ENCODE peak calls at places on chromosome 12, in five cellular contexts. One of them, this sample, is unnamed.

GRCh38 chr12:10214131-10214876 is 1.6 kb downstream of the GABARAPL1 start:
- DNase-seq in fibroblast of mammary gland: peak
- DNase-seq in CD4-positive, alpha-beta memory T cell: peak
- DNase-seq in hepatocyte: peak
- DNase-seq in choroid plexus epithelial cell: peak
- DNase-seq in this sample: no peak

GRCh38 chr12:56801661-56802622 is 38.8 kb downstream of the HSD17B6 start:
- DNase-seq in fibroblast of mammary gland: peak
- DNase-seq in hepatocyte: no peak
- DNase-seq in CD4-positive, alpha-beta memory T cell: no peak
- DNase-seq in choroid plexus epithelial cell: no peak
- DNase-seq in this sample: no peak

GRCh38 chr12:47852096-47852571 is 32.4 kb upstream of the HDAC7 start:
- DNase-seq in choroid plexus epithelial cell: no peak
- DNase-seq in fibroblast of mammary gland: no peak
- DNase-seq in hepatocyte: peak
- DNase-seq in CD4-positive, alpha-beta memory T cell: no peak
- DNase-seq in this sample: no peak

GRCh38 chr12:6977653-6978052 is 6.9 kb downstream of the EMG1 start:
- DNase-seq in fibroblast of mammary gland: no peak
- DNase-seq in CD4-positive, alpha-beta memory T cell: no peak
- DNase-seq in hepatocyte: no peak
- DNase-seq in choroid plexus epithelial cell: no peak
- DNase-seq in this sample: no peak

GRCh38 chr12:57237952-57238853 is 8.7 kb downstream of the SHMT2 start:
- DNase-seq in choroid plexus epithelial cell: no peak
- DNase-seq in hepatocyte: no peak
- DNase-seq in fibroblast of mammary gland: no peak
- DNase-seq in CD4-positive, alpha-beta memory T cell: no peak
- DNase-seq in this sample: no peak

GRCh38 chr12:89212339-89212771 is 139.9 kb downstream of the DUSP6 start:
- DNase-seq in hepatocyte: peak
- DNase-seq in choroid plexus epithelial cell: peak
- DNase-seq in fibroblast of mammary gland: peak
- DNase-seq in CD4-positive, alpha-beta memory T cell: no peak
- DNase-seq in this sample: peak

GRCh38 chr12:123771261-123771660 is 9.2 kb downstream of the DNAH10 start:
- DNase-seq in fibroblast of mammary gland: no peak
- DNase-seq in CD4-positive, alpha-beta memory T cell: no peak
- DNase-seq in choroid plexus epithelial cell: no peak
- DNase-seq in hepatocyte: no peak
- DNase-seq in this sample: no peak

GRCh38 chr12:115070313-115070712 is 386.3 kb upstream of the TBX3 start:
- DNase-seq in fibroblast of mammary gland: peak
- DNase-seq in hepatocyte: no peak
- DNase-seq in CD4-positive, alpha-beta memory T cell: no peak
- DNase-seq in choroid plexus epithelial cell: no peak
- DNase-seq in this sample: no peak

GRCh38 chr12:126312457-126312856 is 1247.2 kb downstream of the AACS start:
- DNase-seq in fibroblast of mammary gland: no peak
- DNase-seq in hepatocyte: no peak
- DNase-seq in CD4-positive, alpha-beta memory T cell: no peak
- DNase-seq in choroid plexus epithelial cell: no peak
- DNase-seq in this sample: no peak

GRCh38 chr12:80778005-80778541 is 61.4 kb downstream of the MYF5 start:
- DNase-seq in fibroblast of mammary gland: peak
- DNase-seq in choroid plexus epithelial cell: peak
- DNase-seq in hepatocyte: peak
- DNase-seq in CD4-positive, alpha-beta memory T cell: no peak
- DNase-seq in this sample: no peak

GRCh38 chr12:16606201-16606849 is 363 bp upstream of the LMO3 start:
- DNase-seq in CD4-positive, alpha-beta memory T cell: no peak
- DNase-seq in fibroblast of mammary gland: peak
- DNase-seq in hepatocyte: peak
- DNase-seq in choroid plexus epithelial cell: peak
- DNase-seq in this sample: no peak

GRCh38 chr12:1592444-1593231 is 1.7 kb downstream of the FBXL14 start:
- DNase-seq in choroid plexus epithelial cell: peak
- DNase-seq in hepatocyte: peak
- DNase-seq in fibroblast of mammary gland: peak
- DNase-seq in CD4-positive, alpha-beta memory T cell: peak
- DNase-seq in this sample: no peak

GRCh38 chr12:66043035-66043434 is 87.5 kb downstream of the LLPH start:
- DNase-seq in hepatocyte: no peak
- DNase-seq in fibroblast of mammary gland: no peak
- DNase-seq in CD4-positive, alpha-beta memory T cell: no peak
- DNase-seq in choroid plexus epithelial cell: no peak
- DNase-seq in this sample: no peak

GRCh38 chr12:24379038-24379437 is 429.6 kb upstream of the SOX5 start:
- DNase-seq in hepatocyte: no peak
- DNase-seq in choroid plexus epithelial cell: no peak
- DNase-seq in CD4-positive, alpha-beta memory T cell: no peak
- DNase-seq in fibroblast of mammary gland: no peak
- DNase-seq in this sample: no peak

GRCh38 chr12:121673013-121673441 is 3.6 kb upstream of the MORN3 start:
- DNase-seq in fibroblast of mammary gland: no peak
- DNase-seq in choroid plexus epithelial cell: no peak
- DNase-seq in hepatocyte: peak
- DNase-seq in CD4-positive, alpha-beta memory T cell: peak
- DNase-seq in this sample: no peak

GRCh38 chr12:47758834-47759690 is at the start of gene RAPGEF3:
- DNase-seq in CD4-positive, alpha-beta memory T cell: peak
- DNase-seq in choroid plexus epithelial cell: peak
- DNase-seq in hepatocyte: peak
- DNase-seq in fibroblast of mammary gland: peak
- DNase-seq in this sample: no peak

GRCh38 chr12:119659289-119659897 is 8.5 kb upstream of the PRKAB1 start:
- DNase-seq in choroid plexus epithelial cell: peak
- DNase-seq in fibroblast of mammary gland: peak
- DNase-seq in CD4-positive, alpha-beta memory T cell: peak
- DNase-seq in hepatocyte: peak
- DNase-seq in this sample: no peak

GRCh38 chr12:108129017-108129812 is at the start of gene WSCD2:
- DNase-seq in fibroblast of mammary gland: no peak
- DNase-seq in CD4-positive, alpha-beta memory T cell: no peak
- DNase-seq in choroid plexus epithelial cell: peak
- DNase-seq in hepatocyte: peak
- DNase-seq in this sample: no peak

GRCh38 chr12:121839106-121839992 is 19.3 kb downstream of the HPD start:
- DNase-seq in choroid plexus epithelial cell: peak
- DNase-seq in CD4-positive, alpha-beta memory T cell: peak
- DNase-seq in hepatocyte: peak
- DNase-seq in fibroblast of mammary gland: peak
- DNase-seq in this sample: peak

GRCh38 chr12:47744005-47744651 is 14.6 kb downstream of the RAPGEF3 start:
- DNase-seq in choroid plexus epithelial cell: no peak
- DNase-seq in CD4-positive, alpha-beta memory T cell: peak
- DNase-seq in hepatocyte: peak
- DNase-seq in fibroblast of mammary gland: no peak
- DNase-seq in this sample: no peak

GRCh38 chr12:27220057-27220987 is 23.8 kb upstream of the STK38L start:
- DNase-seq in CD4-positive, alpha-beta memory T cell: no peak
- DNase-seq in choroid plexus epithelial cell: peak
- DNase-seq in fibroblast of mammary gland: peak
- DNase-seq in hepatocyte: no peak
- DNase-seq in this sample: no peak

GRCh38 chr12:38889297-38889815 is 16.0 kb downstream of the CPNE8 start:
- DNase-seq in hepatocyte: no peak
- DNase-seq in choroid plexus epithelial cell: no peak
- DNase-seq in fibroblast of mammary gland: no peak
- DNase-seq in CD4-positive, alpha-beta memory T cell: no peak
- DNase-seq in this sample: no peak

GRCh38 chr12:42326466-42327226 is 679 bp downstream of the PPHLN1 start:
- DNase-seq in hepatocyte: peak
- DNase-seq in fibroblast of mammary gland: peak
- DNase-seq in CD4-positive, alpha-beta memory T cell: peak
- DNase-seq in choroid plexus epithelial cell: peak
- DNase-seq in this sample: no peak

GRCh38 chr12:92431146-92431545 is 271.6 kb upstream of the PLEKHG7 start:
- DNase-seq in choroid plexus epithelial cell: no peak
- DNase-seq in CD4-positive, alpha-beta memory T cell: no peak
- DNase-seq in hepatocyte: no peak
- DNase-seq in fibroblast of mammary gland: no peak
- DNase-seq in this sample: no peak

DNA sequence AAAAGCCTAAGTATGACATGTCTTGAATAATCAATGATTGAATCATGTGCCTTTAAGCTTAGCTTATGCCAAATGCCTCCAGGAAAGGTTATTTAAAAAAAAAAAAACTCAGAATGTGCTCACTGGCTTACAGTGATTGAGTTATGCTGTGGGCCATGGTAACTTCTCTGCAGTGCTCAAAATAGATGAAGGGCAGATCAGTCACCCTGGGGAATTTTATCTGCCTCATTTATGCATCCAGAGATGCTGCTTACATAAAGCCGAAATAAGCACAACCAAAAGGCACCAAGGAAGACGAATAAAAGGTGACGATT is 118.7 kb upstream of the MDM1 start:
- DNase-seq in fibroblast of mammary gland: no peak
- DNase-seq in choroid plexus epithelial cell: no peak
- DNase-seq in hepatocyte: no peak
- DNase-seq in CD4-positive, alpha-beta memory T cell: no peak
- DNase-seq in this sample: no peak
- H3K4me3 ChIP-seq in fibroblast of mammary gland: no peak
- H3K4me3 ChIP-seq in choroid plexus epithelial cell: no peak
- H3K4me3 ChIP-seq in hepatocyte: no peak
- H3K4me3 ChIP-seq in CD4-positive, alpha-beta memory T cell: peak
- H3K4me3 ChIP-seq in this sample: no peak

GRCh38 chr12:3192221-3192620 is 115.0 kb downstream of the TSPAN9 start:
- DNase-seq in CD4-positive, alpha-beta memory T cell: no peak
- DNase-seq in fibroblast of mammary gland: no peak
- DNase-seq in hepatocyte: no peak
- DNase-seq in choroid plexus epithelial cell: no peak
- DNase-seq in this sample: no peak
- H3K4me3 ChIP-seq in CD4-positive, alpha-beta memory T cell: no peak
- H3K4me3 ChIP-seq in fibroblast of mammary gland: no peak
- H3K4me3 ChIP-seq in hepatocyte: no peak
- H3K4me3 ChIP-seq in choroid plexus epithelial cell: no peak
- H3K4me3 ChIP-seq in this sample: no peak

GRCh38 chr12:106901276-106901675 is 54.4 kb upstream of the TMEM263 start:
- DNase-seq in fibroblast of mammary gland: peak
- DNase-seq in hepatocyte: no peak
- DNase-seq in choroid plexus epithelial cell: no peak
- DNase-seq in CD4-positive, alpha-beta memory T cell: no peak
- DNase-seq in this sample: no peak

GRCh38 chr12:106903241-106903950 is 52.3 kb upstream of the TMEM263 start:
- DNase-seq in fibroblast of mammary gland: peak
- DNase-seq in CD4-positive, alpha-beta memory T cell: peak
- DNase-seq in choroid plexus epithelial cell: peak
- DNase-seq in hepatocyte: peak
- DNase-seq in this sample: peak

GRCh38 chr12:106902053-106902452 is 53.7 kb upstream of the TMEM263 start:
- DNase-seq in hepatocyte: no peak
- DNase-seq in choroid plexus epithelial cell: no peak
- DNase-seq in CD4-positive, alpha-beta memory T cell: no peak
- DNase-seq in fibroblast of mammary gland: no peak
- DNase-seq in this sample: no peak

GRCh38 chr12:106898001-106898966 is 57.4 kb upstream of the TMEM263 start:
- DNase-seq in CD4-positive, alpha-beta memory T cell: no peak
- DNase-seq in choroid plexus epithelial cell: no peak
- DNase-seq in fibroblast of mammary gland: no peak
- DNase-seq in hepatocyte: peak
- DNase-seq in this sample: no peak

GRCh38 chr12:106900554-106900953 is 55.2 kb upstream of the TMEM263 start:
- DNase-seq in choroid plexus epithelial cell: no peak
- DNase-seq in hepatocyte: no peak
- DNase-seq in fibroblast of mammary gland: no peak
- DNase-seq in CD4-positive, alpha-beta memory T cell: no peak
- DNase-seq in this sample: no peak
- H3K4me3 ChIP-seq in choroid plexus epithelial cell: no peak
- H3K4me3 ChIP-seq in hepatocyte: no peak
- H3K4me3 ChIP-seq in fibroblast of mammary gland: no peak
- H3K4me3 ChIP-seq in CD4-positive, alpha-beta memory T cell: no peak
- H3K4me3 ChIP-seq in this sample: no peak

GRCh38 chr12:51590347-51591019 is 550 bp upstream of the SCN8A start:
- DNase-seq in CD4-positive, alpha-beta memory T cell: peak
- DNase-seq in fibroblast of mammary gland: peak
- DNase-seq in hepatocyte: peak
- DNase-seq in choroid plexus epithelial cell: peak
- DNase-seq in this sample: no peak
- H3K4me3 ChIP-seq in CD4-positive, alpha-beta memory T cell: peak
- H3K4me3 ChIP-seq in fibroblast of mammary gland: peak
- H3K4me3 ChIP-seq in hepatocyte: peak
- H3K4me3 ChIP-seq in choroid plexus epithelial cell: peak
- H3K4me3 ChIP-seq in this sample: peak

GRCh38 chr12:116880213-116880816 is 926 bp downstream of the HRK start:
- DNase-seq in hepatocyte: no peak
- DNase-seq in CD4-positive, alpha-beta memory T cell: no peak
- DNase-seq in choroid plexus epithelial cell: no peak
- DNase-seq in fibroblast of mammary gland: peak
- DNase-seq in this sample: no peak
- H3K4me3 ChIP-seq in hepatocyte: no peak
- H3K4me3 ChIP-seq in CD4-positive, alpha-beta memory T cell: no peak
- H3K4me3 ChIP-seq in choroid plexus epithelial cell: no peak
- H3K4me3 ChIP-seq in fibroblast of mammary gland: no peak
- H3K4me3 ChIP-seq in this sample: peak

GRCh38 chr12:25436206-25436912 is 116.7 kb downstream of the LMNTD1 start:
- DNase-seq in hepatocyte: peak
- DNase-seq in choroid plexus epithelial cell: peak
- DNase-seq in fibroblast of mammary gland: peak
- DNase-seq in CD4-positive, alpha-beta memory T cell: no peak
- DNase-seq in this sample: peak
- H3K4me3 ChIP-seq in hepatocyte: no peak
- H3K4me3 ChIP-seq in choroid plexus epithelial cell: peak
- H3K4me3 ChIP-seq in fibroblast of mammary gland: peak
- H3K4me3 ChIP-seq in CD4-positive, alpha-beta memory T cell: no peak
- H3K4me3 ChIP-seq in this sample: peak

GRCh38 chr12:64779349-64779974 is 20.3 kb upstream of the GNS start:
- DNase-seq in CD4-positive, alpha-beta memory T cell: no peak
- DNase-seq in fibroblast of mammary gland: no peak
- DNase-seq in hepatocyte: no peak
- DNase-seq in choroid plexus epithelial cell: no peak
- DNase-seq in this sample: no peak

GRCh38 chr12:64782181-64782580 is 23.0 kb upstream of the GNS start:
- DNase-seq in CD4-positive, alpha-beta memory T cell: no peak
- DNase-seq in hepatocyte: no peak
- DNase-seq in choroid plexus epithelial cell: no peak
- DNase-seq in fibroblast of mammary gland: no peak
- DNase-seq in this sample: no peak

GRCh38 chr12:64780531-64781373 is 21.5 kb upstream of the GNS start:
- DNase-seq in choroid plexus epithelial cell: no peak
- DNase-seq in fibroblast of mammary gland: no peak
- DNase-seq in CD4-positive, alpha-beta memory T cell: no peak
- DNase-seq in hepatocyte: peak
- DNase-seq in this sample: no peak

GRCh38 chr12:64781374-64782029 is 22.3 kb upstream of the GNS start:
- DNase-seq in CD4-positive, alpha-beta memory T cell: no peak
- DNase-seq in hepatocyte: no peak
- DNase-seq in choroid plexus epithelial cell: no peak
- DNase-seq in fibroblast of mammary gland: no peak
- DNase-seq in this sample: no peak

GRCh38 chr12:64780220-64780530 is 21.0 kb upstream of the GNS start:
- DNase-seq in fibroblast of mammary gland: no peak
- DNase-seq in choroid plexus epithelial cell: no peak
- DNase-seq in hepatocyte: no peak
- DNase-seq in CD4-positive, alpha-beta memory T cell: no peak
- DNase-seq in this sample: peak
- H3K4me3 ChIP-seq in fibroblast of mammary gland: no peak
- H3K4me3 ChIP-seq in choroid plexus epithelial cell: peak
- H3K4me3 ChIP-seq in hepatocyte: peak
- H3K4me3 ChIP-seq in CD4-positive, alpha-beta memory T cell: peak
- H3K4me3 ChIP-seq in this sample: peak

This sample was measured in LNCaP clone FGC.